ENCODE peak calls at places on chromosomes 3 and 15, in five cellular contexts. A, M, P, B and X are unnamed samples.

GRCh38 chr3:114746502-114746901 is 400.6 kb downstream of the ZBTB20 start:
- DNase-seq in M (no peak), P (no peak), A (no peak), B (no peak), X (no peak)

GRCh38 chr3:14605070-14605469 is 46.5 kb upstream of the CCDC174 start:
- DNase-seq in A (no peak), M (no peak), B (no peak), P (no peak), X (no peak)

GRCh38 chr15:60412807-60413597 is 15.2 kb upstream of the ANXA2 start:
- DNase-seq in A (no peak), P (no peak), B (no peak), M (no peak), X (no peak)

GRCh38 chr3:66138336-66139234 is 82.2 kb upstream of the SLC25A26 start:
- DNase-seq in B (peak), M (no peak), P (peak), A (peak), X (no peak)

GRCh38 chr15:42404461-42405235 is 45.3 kb downstream of the CAPN3 start:
- DNase-seq in A (peak), P (no peak), M (no peak), B (no peak), X (no peak)

GRCh38 chr3:16820485-16820884 is 64.3 kb upstream of the PLCL2 start:
- DNase-seq in B (no peak), A (no peak), M (no peak), P (no peak), X (no peak)

GRCh38 chr3:189962466-189962865 is 158.2 kb downstream of the P3H2 start:
- DNase-seq in B (no peak), M (no peak), P (no peak), A (no peak), X (no peak)

GRCh38 chr3:66885326-66886000 is 112.6 kb upstream of the KBTBD8 start:
- DNase-seq in P (no peak), B (no peak), A (no peak), M (peak), X (peak)

GRCh38 chr3:61872077-61872706 is 310.8 kb downstream of the PTPRG start:
- DNase-seq in P (peak), M (no peak), A (no peak), B (no peak), X (no peak)

GRCh38 chr3:119469378-119470189 is 821 bp downstream of the POGLUT1 start:
- DNase-seq in P (no peak), B (no peak), A (peak), M (no peak), X (no peak)

GRCh38 chr3:72006631-72007556 is 221.9 kb upstream of the PROK2 start:
- DNase-seq in M (no peak), B (no peak), A (no peak), P (no peak), X (no peak)

GRCh38 chr3:39809995-39810595 is 686 bp downstream of the MYRIP start:
- DNase-seq in M (no peak), P (peak), A (no peak), B (no peak), X (no peak)

GRCh38 chr3:159586587-159587202 is 401.9 kb upstream of the IL12A start:
- DNase-seq in P (peak), M (peak), B (peak), A (no peak), X (no peak)

DNA sequence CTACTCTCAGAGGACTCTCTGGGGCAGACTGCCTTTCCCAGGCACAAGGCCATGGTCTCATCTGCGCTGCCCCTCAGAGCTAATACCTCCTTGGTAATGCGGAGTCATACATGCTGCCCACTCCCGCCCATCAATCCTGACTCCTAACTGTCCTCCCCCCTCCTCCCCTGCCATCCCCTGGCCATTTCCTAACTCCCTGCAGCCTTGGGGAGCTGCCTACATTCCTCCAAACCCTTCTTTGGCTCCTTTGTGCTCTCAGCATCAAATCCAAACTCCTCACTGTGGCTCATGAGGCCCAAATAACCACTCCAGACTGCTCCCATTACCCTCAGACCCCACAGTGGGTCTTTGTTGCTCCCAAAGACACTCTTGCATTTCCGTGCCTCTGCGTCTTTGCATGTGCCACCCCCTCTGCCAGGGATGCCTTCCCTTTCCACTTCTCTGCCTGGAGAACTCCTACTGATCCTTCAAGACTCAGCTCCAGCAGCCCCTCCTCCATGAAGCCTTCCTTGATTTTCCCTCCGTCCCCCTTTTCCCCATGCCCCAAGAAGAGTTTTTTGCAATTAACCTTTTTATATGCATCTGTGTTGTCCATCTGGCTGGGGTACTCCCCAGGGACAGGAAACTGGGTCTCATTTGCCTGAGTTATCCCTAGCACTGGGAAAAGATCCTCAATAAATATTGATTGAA is 5.5 kb upstream of the ATP2B2 start:
- DNase-seq in A (no peak), P (no peak), M (no peak), B (no peak), X (no peak)
- H3K4me3 ChIP-seq in A (no peak), P (no peak), M (no peak), B (no peak), X (no peak)

GRCh38 chr3:46846624-46847542 is 16.4 kb downstream of the MYL3 start:
- DNase-seq in M (no peak), A (no peak), B (no peak), P (no peak), X (no peak)
- H3K4me3 ChIP-seq in M (peak), A (no peak), B (no peak), P (no peak), X (peak)

GRCh38 chr15:74039656-74040010 is 42.7 kb downstream of the GOLGA6A start:
- DNase-seq in B (no peak), P (no peak), A (no peak), M (no peak), X (no peak)

GRCh38 chr15:74041311-74041756 is 41.0 kb downstream of the GOLGA6A start:
- DNase-seq in P (no peak), M (no peak), B (no peak), A (no peak), X (no peak)

GRCh38 chr15:74038707-74039655 is 43.4 kb downstream of the GOLGA6A start:
- DNase-seq in B (no peak), P (no peak), M (no peak), A (no peak), X (no peak)

GRCh38 chr15:74041777-74042435 is 40.4 kb downstream of the GOLGA6A start:
- DNase-seq in A (no peak), B (no peak), P (no peak), M (no peak), X (no peak)

GRCh38 chr15:74040115-74040850 is 42.1 kb downstream of the GOLGA6A start:
- DNase-seq in A (peak), P (no peak), B (no peak), M (peak), X (no peak)
- H3K4me3 ChIP-seq in A (no peak), P (no peak), B (no peak), M (no peak), X (no peak)

DNA sequence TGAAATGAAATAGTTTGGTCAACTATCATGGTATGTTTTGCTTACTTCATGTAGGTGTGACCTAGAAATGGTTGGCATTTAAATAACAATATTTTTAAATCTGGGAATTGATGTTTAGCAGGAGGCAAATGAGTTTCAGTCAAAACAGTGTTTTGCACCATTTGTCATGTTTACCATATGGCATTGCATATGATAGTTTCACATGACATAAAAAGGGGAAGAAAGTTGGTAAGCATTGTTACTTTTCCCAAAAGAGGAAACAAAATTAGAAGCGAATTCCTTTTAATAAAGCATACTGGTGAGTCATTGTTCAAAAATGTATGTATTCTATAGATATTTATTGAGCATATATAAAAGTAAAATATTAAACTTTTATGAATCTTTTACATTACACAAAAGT is 2.3 kb downstream of the RNF13 start:
- DNase-seq in M (no peak), P (no peak), A (no peak), B (no peak), X (no peak)
- H3K4me3 ChIP-seq in M (no peak), P (no peak), A (no peak), B (no peak), X (no peak)

DNA sequence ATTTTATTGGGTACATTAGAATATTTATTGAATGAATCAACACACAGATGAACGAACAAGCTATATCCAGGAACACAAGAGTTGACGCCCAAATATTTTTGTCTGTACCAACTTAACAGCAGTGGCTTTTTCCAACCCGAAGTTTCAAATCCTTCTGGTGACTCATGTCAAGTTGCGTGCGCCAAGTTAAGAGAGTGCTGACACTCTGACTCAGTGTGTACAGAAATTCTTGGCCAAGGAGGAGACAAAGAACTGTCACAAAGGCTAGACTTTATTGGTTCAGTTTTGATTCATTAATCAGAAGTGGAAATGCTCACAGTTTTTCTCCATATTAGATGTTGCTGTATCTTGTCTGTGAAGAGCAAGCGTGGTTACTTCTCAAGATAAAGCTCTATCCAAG is 59.6 kb upstream of the TSC22D2 start:
- DNase-seq in M (peak), P (no peak), A (no peak), B (no peak), X (peak)
- H3K4me3 ChIP-seq in M (no peak), P (no peak), A (no peak), B (no peak), X (no peak)

GRCh38 chr15:26848498-26848897 is 18.4 kb upstream of the GABRA5 start:
- DNase-seq in A (no peak), B (no peak), P (no peak), M (no peak), X (no peak)
- H3K4me3 ChIP-seq in A (no peak), B (no peak), P (no peak), M (no peak), X (no peak)